ENCODE peak calls at places on chromosomes 2 and 18, in nine cellular contexts. L, H, C, E, F, A, T, K and Z are unnamed samples.

GRCh38 chr18:11660691-11661090 is 28.4 kb upstream of the GNAL start:
- DNase-seq in T (peak), C (no peak), A (no peak), H (no peak), K (no peak), F (no peak), L (no peak), E (no peak), Z (no peak)

GRCh38 chr2:182043021-182043420 is 57.4 kb downstream of the PPP1R1C start:
- DNase-seq in C (no peak), A (no peak), T (no peak), H (no peak), L (no peak), K (no peak), F (no peak), E (no peak), Z (no peak)

GRCh38 chr2:119749405-119750066 is 10.2 kb upstream of the PTPN4 start:
- DNase-seq in K (no peak), E (peak), A (no peak), T (no peak), H (no peak), F (no peak), L (no peak), C (no peak), Z (peak)

GRCh38 chr2:163730556-163730955 is 5.3 kb downstream of the FIGN start:
- DNase-seq in K (no peak), H (no peak), C (no peak), F (no peak), T (no peak), A (no peak), L (no peak), E (no peak), Z (no peak)

GRCh38 chr2:190713476-190713875 is 64.6 kb downstream of the NAB1 start:
- DNase-seq in H (no peak), C (no peak), K (no peak), T (no peak), L (no peak), F (no peak), E (no peak), A (no peak), Z (no peak)

GRCh38 chr2:191436368-191437055 is 191.3 kb downstream of the MYO1B start:
- DNase-seq in E (no peak), F (no peak), K (no peak), A (no peak), H (no peak), T (no peak), L (no peak), C (no peak), Z (no peak)

GRCh38 chr18:59612461-59612860 is 84.8 kb downstream of the CCBE1 start:
- DNase-seq in L (peak), A (no peak), H (no peak), E (peak), T (no peak), K (no peak), C (peak), F (peak), Z (peak)

GRCh38 chr18:30689216-30689615 is 353.3 kb downstream of the DSC3 start:
- DNase-seq in F (no peak), H (no peak), A (no peak), K (no peak), L (no peak), C (no peak), T (no peak), E (no peak), Z (no peak)

GRCh38 chr18:54812885-54813284 is 15.4 kb upstream of the RAB27B start:
- DNase-seq in C (no peak), A (peak), L (no peak), E (no peak), H (no peak), K (no peak), F (no peak), T (no peak), Z (no peak)

GRCh38 chr18:59881728-59882685 is 17.8 kb upstream of the PMAIP1 start:
- DNase-seq in E (peak), K (no peak), H (no peak), L (no peak), F (no peak), C (no peak), A (peak), T (peak), Z (peak)

GRCh38 chr2:10931710-10932255 is 20.0 kb downstream of the KCNF1 start:
- DNase-seq in L (no peak), K (no peak), F (no peak), H (no peak), E (peak), A (no peak), T (no peak), C (no peak), Z (peak)

GRCh38 chr2:655626-656025 is 21.6 kb downstream of the TMEM18 start:
- DNase-seq in E (peak), C (no peak), H (no peak), L (no peak), K (no peak), A (no peak), T (no peak), F (no peak), Z (no peak)

GRCh38 chr18:71221405-71221804 is 932.6 kb downstream of the SOCS6 start:
- DNase-seq in L (no peak), K (peak), A (no peak), H (no peak), C (no peak), E (no peak), T (no peak), F (no peak), Z (no peak)

DNA sequence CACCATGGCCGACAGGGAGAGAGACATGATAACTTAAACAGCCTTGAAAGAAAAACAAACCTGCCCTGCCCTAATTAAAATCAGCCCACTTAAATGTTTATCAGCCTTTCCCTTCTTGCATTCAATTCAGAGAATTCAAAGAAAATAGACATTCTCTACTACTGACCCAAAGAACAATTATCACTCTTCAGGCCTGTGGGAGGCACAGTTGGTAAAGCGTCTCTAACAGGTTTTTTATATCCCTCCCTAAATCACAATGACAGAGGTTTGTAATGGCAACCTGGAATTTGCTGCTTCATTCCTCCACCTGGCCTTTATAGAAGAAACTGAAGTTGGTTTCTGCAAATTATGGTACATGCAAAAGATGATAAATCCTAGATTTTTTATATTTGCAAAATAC is 1.7 kb downstream of the CDK15 start:
- DNase-seq in C (no peak), A (no peak), E (no peak), F (no peak), K (no peak), T (no peak), L (no peak), H (no peak), Z (no peak)
- H3K4me3 ChIP-seq in C (no peak), A (no peak), E (peak), F (no peak), K (no peak), T (no peak), L (no peak), H (no peak), Z (no peak)

GRCh38 chr2:1788478-1788959 is 44.2 kb upstream of the PXDN start:
- DNase-seq in L (no peak), T (no peak), A (no peak), H (no peak), K (no peak), F (no peak), C (no peak), E (no peak), Z (no peak)

GRCh38 chr2:1790473-1790872 is 46.2 kb upstream of the PXDN start:
- DNase-seq in T (no peak), A (no peak), K (no peak), L (no peak), C (no peak), H (no peak), E (no peak), F (no peak), Z (no peak)

GRCh38 chr2:1787799-1788477 is 43.6 kb upstream of the PXDN start:
- DNase-seq in H (no peak), F (no peak), E (no peak), L (no peak), K (no peak), T (no peak), A (no peak), C (no peak), Z (no peak)

GRCh38 chr2:1790996-1791395 is 46.7 kb upstream of the PXDN start:
- DNase-seq in A (no peak), F (no peak), L (no peak), T (no peak), H (no peak), K (no peak), E (no peak), C (no peak), Z (no peak)

DNA sequence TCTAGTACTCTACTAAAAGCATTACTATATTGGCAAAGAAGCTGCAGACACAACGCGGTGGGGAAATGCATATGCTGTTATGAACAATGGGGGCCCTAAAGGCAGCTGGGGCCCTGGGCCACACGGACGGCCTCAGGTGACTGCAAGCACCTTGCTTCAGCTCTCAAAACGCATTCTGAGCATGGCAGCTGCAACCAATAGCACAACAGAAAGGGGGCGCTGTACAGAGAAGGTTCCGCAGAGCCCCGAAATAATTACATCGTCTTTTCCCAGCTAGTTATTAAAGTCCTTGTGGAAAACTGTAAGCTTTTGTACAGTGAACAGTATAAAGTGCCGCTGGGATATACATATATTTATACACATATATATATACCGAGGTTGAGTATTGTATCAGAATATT is 45.3 kb upstream of the PXDN start:
- DNase-seq in A (no peak), E (no peak), H (no peak), F (no peak), C (no peak), T (no peak), L (no peak), K (no peak), Z (no peak)
- TF ChIP-seq CTCF in A (no peak), E (no peak), H (peak), F (no peak), C (no peak), T (peak), L (no peak), K (no peak), Z (no peak)

DNA sequence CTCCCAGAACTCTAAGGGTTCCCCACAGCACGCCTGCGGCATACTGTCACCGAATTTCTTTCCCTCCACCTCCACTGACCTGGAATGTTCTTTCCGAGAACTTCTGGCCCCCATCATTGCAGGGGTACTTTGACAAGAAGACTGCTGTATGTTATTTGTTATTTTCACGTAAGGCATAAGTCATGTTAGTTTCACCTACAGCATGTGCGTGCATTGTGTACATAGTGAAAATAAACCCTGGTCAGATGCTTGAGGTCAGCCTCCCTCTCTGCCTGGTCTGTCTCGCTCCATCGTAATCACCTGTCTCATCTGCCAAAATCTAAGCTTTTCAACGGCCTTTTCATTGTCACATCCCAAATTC is 4.1 kb downstream of the ABCG8 start:
- DNase-seq in L (no peak), H (no peak), T (peak), A (no peak), K (no peak), C (no peak), F (no peak), E (no peak), Z (no peak)
- H3K4me3 ChIP-seq in L (no peak), H (no peak), T (no peak), A (no peak), K (no peak), C (no peak), F (no peak), E (no peak), Z (no peak)

GRCh38 chr18:78981652-78981955 is 2.0 kb downstream of the SALL3 start:
- DNase-seq in E (no peak), H (no peak), C (no peak), L (no peak), T (no peak), A (no peak), F (no peak), K (no peak), Z (no peak)

GRCh38 chr18:78984941-78985784 is 5.5 kb downstream of the SALL3 start:
- DNase-seq in E (peak), T (peak), A (peak), L (no peak), K (peak), C (no peak), H (no peak), F (no peak), Z (no peak)

GRCh38 chr18:78983530-78983929 is 3.9 kb downstream of the SALL3 start:
- DNase-seq in K (no peak), F (no peak), C (no peak), E (no peak), H (no peak), A (no peak), T (no peak), L (no peak), Z (no peak)

GRCh38 chr18:78982186-78982585 is 2.6 kb downstream of the SALL3 start:
- DNase-seq in C (no peak), K (no peak), L (no peak), E (no peak), A (no peak), F (no peak), T (no peak), H (no peak), Z (no peak)

GRCh38 chr18:78986018-78986481 is 6.4 kb downstream of the SALL3 start:
- DNase-seq in C (no peak), L (no peak), A (no peak), K (peak), F (no peak), E (peak), H (no peak), T (peak), Z (peak)
- TF ChIP-seq CTCF in C (no peak), L (no peak), A (no peak), K (peak), F (peak), E (peak), H (peak), T (peak), Z (peak)

GRCh38 chr18:22176282-22176621 is 6.9 kb downstream of the GATA6 start:
- DNase-seq in F (no peak), L (no peak), C (no peak), K (no peak), T (no peak), A (no peak), H (no peak), E (no peak), Z (no peak)

GRCh38 chr18:22173928-22174301 is 4.5 kb downstream of the GATA6 start:
- DNase-seq in F (no peak), K (no peak), T (peak), H (no peak), L (no peak), C (no peak), A (no peak), E (no peak), Z (no peak)

GRCh38 chr18:22176622-22177495 is 7.5 kb downstream of the GATA6 start:
- DNase-seq in T (peak), L (no peak), H (no peak), C (peak), F (no peak), E (no peak), A (no peak), K (no peak), Z (no peak)

GRCh38 chr18:22174341-22175148 is 5.2 kb downstream of the GATA6 start:
- DNase-seq in E (no peak), C (peak), F (no peak), L (no peak), K (no peak), A (no peak), T (peak), H (no peak), Z (no peak)

DNA sequence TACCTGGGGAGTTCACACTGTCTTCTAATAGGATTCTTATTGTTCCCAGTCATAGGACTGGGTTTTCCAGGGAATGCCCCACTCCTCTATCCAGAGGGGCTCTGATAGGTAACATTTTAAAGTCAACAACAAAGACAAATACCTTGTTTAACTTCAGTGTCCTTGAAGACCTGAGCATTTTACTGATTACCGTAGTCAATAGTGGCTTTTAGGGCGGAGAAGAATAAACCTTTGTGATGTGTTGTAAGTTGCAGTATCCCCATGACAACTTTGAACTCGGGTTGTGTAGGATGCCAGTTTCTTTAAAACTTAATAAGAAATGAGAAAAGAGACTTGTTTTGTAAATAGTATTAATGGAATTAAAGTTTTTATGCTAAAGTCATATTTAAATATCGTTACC is 5.9 kb downstream of the GATA6 start:
- DNase-seq in T (no peak), A (no peak), E (no peak), F (no peak), H (no peak), K (no peak), C (no peak), L (no peak), Z (no peak)
- H3K4me3 ChIP-seq in T (peak), A (no peak), E (no peak), F (no peak), H (no peak), K (no peak), C (peak), L (peak), Z (peak)

DNA sequence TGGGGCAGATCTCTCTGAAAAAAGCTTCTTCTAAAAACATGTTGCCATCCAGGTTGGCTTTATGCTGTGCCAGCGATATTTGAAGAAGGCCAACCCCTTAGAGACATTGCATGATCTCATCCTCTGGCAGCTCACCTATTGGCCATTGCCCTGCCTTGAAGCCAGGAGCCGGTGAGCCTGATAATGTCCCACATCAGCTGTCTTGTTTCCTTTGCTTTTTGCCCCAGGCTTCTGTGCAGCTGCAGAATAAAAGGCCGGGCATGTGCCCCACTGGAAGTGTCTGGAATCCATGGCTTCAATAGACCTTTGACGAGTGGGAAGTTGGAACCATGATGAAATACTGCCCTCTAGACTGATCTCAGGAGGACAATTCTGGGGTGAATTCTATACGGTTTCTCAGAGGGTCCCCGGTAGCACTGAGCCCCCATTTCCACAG is 523.5 kb upstream of the ZEB2 start:
- DNase-seq in A (no peak), F (no peak), C (no peak), H (no peak), E (no peak), K (peak), L (no peak), T (no peak), Z (no peak)
- TF ChIP-seq CTCF in A (no peak), F (no peak), C (no peak), H (peak), E (no peak), K (peak), L (no peak), T (peak), Z (no peak)